ENCODE peak calls at places on chromosomes 11 and 22, in six cellular contexts. U, B, Z, W, R and L are unnamed samples.

GRCh38 chr11:113465786-113466185 is 9.4 kb downstream of the DRD2 start:
- DNase-seq in W (no peak), U (no peak), B (no peak), R (no peak), Z (no peak), L (peak; percentile 73)

GRCh38 chr11:116390963-116391362 is 381.8 kb downstream of the BUD13 start:
- DNase-seq in R (no peak), Z (no peak), U (no peak), W (no peak), B (no peak), L (no peak)

GRCh38 chr22:19814428-19814827 is 40.2 kb downstream of the GNB1L start:
- DNase-seq in W (no peak), U (no peak), R (no peak), B (no peak), Z (no peak), L (no peak)

GRCh38 chr11:117058761-117059233 is 39.4 kb downstream of the SIK3 start:
- DNase-seq in Z (peak; percentile 95), R (peak; percentile 68), W (no peak), U (no peak), B (no peak), L (no peak)

GRCh38 chr11:119686483-119686882 is 42.5 kb downstream of the NECTIN1 start:
- DNase-seq in B (no peak), Z (no peak), U (no peak), W (no peak), R (no peak), L (peak; percentile 58)

GRCh38 chr11:33388793-33389525 is 131.8 kb downstream of the HIPK3 start:
- DNase-seq in U (no peak), W (no peak), B (no peak), R (no peak), Z (no peak), L (no peak)

GRCh38 chr11:82899191-82899820 is 924 bp downstream of the PRCP start:
- DNase-seq in W (no peak), U (no peak), B (no peak), R (no peak), Z (no peak), L (no peak)

GRCh38 chr11:36388086-36388485 is 92.0 kb downstream of the PRR5L start:
- DNase-seq in Z (no peak), R (no peak), U (no peak), B (no peak), W (no peak), L (no peak)

GRCh38 chr11:45665206-45665932 is at the start of gene CHST1:
- DNase-seq in R (no peak), Z (peak; percentile 80), U (no peak), W (peak; percentile 91), B (peak; percentile 80), L (no peak)

GRCh38 chr11:66920978-66921784 is 37.0 kb downstream of the PC start:
- DNase-seq in W (peak; percentile 50), Z (no peak), B (no peak), R (no peak), U (no peak), L (no peak)

GRCh38 chr11:61963282-61964057 is 4.0 kb downstream of the FTH1 start:
- DNase-seq in W (peak; percentile 71), R (peak; percentile 60), U (no peak), B (no peak), Z (no peak), L (peak; percentile 50)

GRCh38 chr11:69497221-69497787 is 15.8 kb downstream of the LINC01488 start:
- DNase-seq in R (peak; percentile 95), B (peak; percentile 84), U (peak; percentile 56), W (peak; percentile 93), Z (peak; percentile 24), L (peak; percentile 41)

GRCh38 chr22:18023509-18024275 is 669 bp downstream of the MICAL3 start:
- DNase-seq in Z (peak; percentile 90), R (peak; percentile 85), B (peak; percentile 79), U (peak; percentile 65), W (peak; percentile 92), L (peak; percentile 79)

GRCh38 chr22:38315801-38316339 is 1.4 kb downstream of the CSNK1E start:
- DNase-seq in W (no peak), U (no peak), R (no peak), B (no peak), Z (peak; percentile 46), L (no peak)

GRCh38 chr11:380095-380480 is 10.8 kb downstream of the B4GALNT4 start:
- DNase-seq in W (no peak), B (peak; percentile 10), R (no peak), Z (no peak), U (no peak), L (no peak)

GRCh38 chr11:1229471-1230120 is 6.7 kb downstream of the MUC5B start:
- DNase-seq in R (no peak), U (no peak), Z (no peak), W (peak; percentile 68), B (peak; percentile 8), L (no peak)

GRCh38 chr11:67027943-67028542 is 5.1 kb downstream of the SYT12 start:
- DNase-seq in Z (no peak), U (no peak), B (no peak), W (no peak), R (no peak), L (peak; percentile 24)

GRCh38 chr11:119267645-119268044 is 49.3 kb downstream of the MCAM start:
- DNase-seq in W (no peak), U (no peak), R (no peak), B (no peak), Z (no peak), L (no peak)

GRCh38 chr22:43308451-43309235 is 34.5 kb downstream of the SCUBE1 start:
- DNase-seq in W (no peak), B (no peak), R (peak; percentile 15), Z (no peak), U (no peak), L (no peak)

GRCh38 chr22:22687638-22688500 is 43.5 kb downstream of the GGTLC2 start:
- DNase-seq in Z (peak; percentile 48), U (no peak), W (no peak), B (no peak), R (peak; percentile 65), L (peak; percentile 53)

GRCh38 chr22:20175597-20175900 is 24.7 kb upstream of the CCDC188 start:
- DNase-seq in W (no peak), R (peak; percentile 24), Z (peak; percentile 15), U (no peak), B (no peak), L (no peak)

GRCh38 chr11:69454018-69454417 is 27.4 kb upstream of the LINC01488 start:
- DNase-seq in Z (no peak), U (no peak), W (no peak), R (no peak), B (no peak), L (no peak)

GRCh38 chr11:79092791-79093313 is 348.0 kb downstream of the TENM4 start:
- DNase-seq in U (peak; percentile 13), Z (peak; percentile 49), R (peak; percentile 100), W (no peak), B (no peak), L (peak; percentile 100)

GRCh38 chr11:44534215-44534711 is 31.2 kb upstream of the CD82 start:
- DNase-seq in R (no peak), Z (no peak), W (no peak), U (no peak), B (no peak), L (no peak)

GRCh38 chr11:84901986-84902385 is 725.2 kb downstream of the DLG2 start:
- DNase-seq in Z (no peak), W (no peak), U (no peak), B (no peak), R (peak; percentile 37), L (no peak)

GRCh38 chr11:132125855-132126841 is 755.7 kb downstream of the NTM start:
- DNase-seq in R (peak; percentile 26), Z (peak; percentile 75), W (no peak), U (no peak), B (no peak), L (no peak)
- H3K4me3 ChIP-seq in R (peak overlapping the region; percentile 9), Z (peak overlapping the region; percentile 13), W (no peak overlapping the region), U (no peak overlapping the region), B (peak overlapping the region; percentile 23), L (peak overlapping the region; percentile 0)

GRCh38 chr11:121539000-121539399 is 86.2 kb upstream of the SORL1-AS1 start:
- DNase-seq in R (no peak), W (no peak), Z (no peak), B (no peak), U (no peak), L (no peak)
- H3K36me3 ChIP-seq in R (no peaks in the 10 kb centered on the region), W (no peaks in the 10 kb centered on the region), Z (no peaks in the 10 kb centered on the region), B (no peaks in the 10 kb centered on the region), U (no peaks in the 10 kb centered on the region), L (no peaks in the 10 kb centered on the region)

GRCh38 chr22:24171822-24172221 is 9.5 kb upstream of the SUSD2 start:
- DNase-seq in B (no peak), R (no peak), Z (no peak), U (no peak), W (no peak), L (no peak)
- H3K4me3 ChIP-seq in B (no peak overlapping the region), R (no peak overlapping the region), Z (no peak overlapping the region), U (no peak overlapping the region), W (no peak overlapping the region), L (no peak overlapping the region)

GRCh38 chr11:4127357-4127756 is 32.8 kb downstream of the RRM1 start:
- DNase-seq in B (no peak), R (no peak), U (no peak), Z (no peak), W (no peak), L (no peak)

GRCh38 chr11:4123218-4123617 is 28.6 kb downstream of the RRM1 start:
- DNase-seq in Z (no peak), U (no peak), B (no peak), W (no peak), R (no peak), L (no peak)

GRCh38 chr11:4125141-4125540 is 30.5 kb downstream of the RRM1 start:
- DNase-seq in W (no peak), Z (no peak), B (no peak), R (peak; percentile 10), U (no peak), L (peak; percentile 89)
- H3K36me3 ChIP-seq in W (peaks cover 3% of the 10 kb centered on the region), Z (peaks cover 73% of the 10 kb centered on the region), B (peaks cover 90% of the 10 kb centered on the region), R (peaks cover 40% of the 10 kb centered on the region), U (peaks cover 35% of the 10 kb centered on the region), L (peaks cover 8% of the 10 kb centered on the region)

GRCh38 chr11:47445840-47446239 is 3.1 kb downstream of the RAPSN start:
- DNase-seq in R (no peak), U (no peak), B (no peak), W (no peak), Z (no peak), L (no peak)
- H3K4me3 ChIP-seq in R (no peak overlapping the region), U (no peak overlapping the region), B (no peak overlapping the region), W (no peak overlapping the region), Z (no peak overlapping the region), L (no peak overlapping the region)

DNA sequence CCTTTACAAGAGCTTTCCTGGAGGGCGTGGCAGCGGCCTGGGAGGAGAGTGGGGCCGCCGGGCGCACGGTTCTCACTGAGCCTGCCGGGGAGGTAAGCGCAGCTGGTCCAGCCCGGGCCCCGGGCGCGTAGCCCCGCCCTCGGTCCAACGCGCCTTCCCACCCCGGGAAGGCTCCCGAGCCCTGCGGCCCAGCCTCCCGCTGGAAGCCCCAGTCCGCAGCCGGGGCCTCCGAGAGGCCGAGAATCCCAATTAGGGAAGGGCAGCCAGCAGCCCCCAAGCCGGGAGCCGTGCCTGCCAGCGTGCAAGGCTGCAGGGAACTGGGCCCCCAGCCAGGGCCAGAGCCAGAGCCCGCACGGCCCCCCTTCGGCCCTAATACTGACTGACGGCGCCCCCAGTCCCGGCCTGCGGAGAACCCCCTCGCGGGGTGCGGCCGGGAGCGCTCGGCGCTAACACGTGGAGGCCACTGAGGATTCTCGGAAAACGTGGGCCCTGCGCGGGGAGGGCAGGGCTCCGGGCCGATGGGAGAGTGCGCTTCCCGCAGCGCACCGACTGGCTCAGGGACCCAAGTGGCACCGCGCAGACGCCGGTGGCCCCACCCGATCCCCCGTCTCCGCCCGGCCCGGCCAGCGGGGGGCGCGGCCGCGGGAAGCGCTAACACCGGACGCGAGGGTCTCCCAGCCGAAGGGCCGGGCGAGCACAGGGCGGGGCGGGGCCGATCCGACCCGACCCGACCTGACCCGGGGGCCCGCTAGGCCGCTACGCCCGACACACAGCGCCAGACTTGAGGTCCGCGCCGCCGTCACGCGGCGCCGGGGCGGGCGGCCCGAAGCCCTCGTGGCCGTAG is 5.7 kb downstream of the ZFTA start:
- DNase-seq in U (no peak), Z (peak; percentile 80), B (peak; percentile 52), W (peak; percentile 83), R (no peak), L (no peak)
- H3K36me3 ChIP-seq in U (peaks cover 5% of the 10 kb centered on the region), Z (peaks cover 31% of the 10 kb centered on the region), B (peaks cover 23% of the 10 kb centered on the region), W (no peaks in the 10 kb centered on the region), R (peaks cover 38% of the 10 kb centered on the region), L (no peaks in the 10 kb centered on the region)